ENCODE peak calls at places on chromosomes 7 and 10, in five cellular contexts. One of them, this sample, is unnamed.

GRCh38 chr10:67114945-67115344 is 189.1 kb downstream of the LRRTM3 start:
- DNase-seq in choroid plexus epithelial cell: no peak
- DNase-seq in BE2C: no peak
- DNase-seq in fibroblast of mammary gland: no peak
- DNase-seq in breast epithelium: no peak
- DNase-seq in this sample: no peak

GRCh38 chr10:63355682-63356081 is 110.1 kb downstream of the JMJD1C start:
- DNase-seq in choroid plexus epithelial cell: no peak
- DNase-seq in BE2C: no peak
- DNase-seq in fibroblast of mammary gland: no peak
- DNase-seq in breast epithelium: no peak
- DNase-seq in this sample: no peak

GRCh38 chr7:90552521-90552920 is 43.6 kb upstream of the CDK14 start:
- DNase-seq in choroid plexus epithelial cell: peak; percentile 54
- DNase-seq in BE2C: no peak
- DNase-seq in fibroblast of mammary gland: peak; percentile 45
- DNase-seq in breast epithelium: no peak
- DNase-seq in this sample: peak; percentile 37

GRCh38 chr7:35792472-35793224 is 8.2 kb upstream of the SEPTIN7 start:
- DNase-seq in choroid plexus epithelial cell: peak; percentile 17
- DNase-seq in BE2C: no peak
- DNase-seq in fibroblast of mammary gland: peak; percentile 26
- DNase-seq in breast epithelium: no peak
- DNase-seq in this sample: peak; percentile 40

GRCh38 chr10:69692891-69693290 is 62.8 kb downstream of the FAM241B start:
- DNase-seq in choroid plexus epithelial cell: no peak
- DNase-seq in BE2C: no peak
- DNase-seq in fibroblast of mammary gland: no peak
- DNase-seq in breast epithelium: no peak
- DNase-seq in this sample: no peak

GRCh38 chr7:50650057-50650664 is 85.0 kb upstream of the DDC start:
- DNase-seq in choroid plexus epithelial cell: no peak
- DNase-seq in BE2C: no peak
- DNase-seq in fibroblast of mammary gland: no peak
- DNase-seq in breast epithelium: no peak
- DNase-seq in this sample: no peak

GRCh38 chr10:28678687-28679457 is 1.6 kb downstream of the BAMBI start:
- DNase-seq in choroid plexus epithelial cell: peak; percentile 27
- DNase-seq in BE2C: peak; percentile 22
- DNase-seq in fibroblast of mammary gland: no peak
- DNase-seq in breast epithelium: no peak
- DNase-seq in this sample: peak; percentile 39

GRCh38 chr7:92925876-92926696 is 89.7 kb upstream of the CDK6 start:
- DNase-seq in choroid plexus epithelial cell: peak; percentile 67
- DNase-seq in BE2C: no peak
- DNase-seq in fibroblast of mammary gland: no peak
- DNase-seq in breast epithelium: no peak
- DNase-seq in this sample: peak; percentile 26

GRCh38 chr7:130383187-130383980 is 3.1 kb downstream of the CPA1 start:
- DNase-seq in choroid plexus epithelial cell: no peak
- DNase-seq in BE2C: no peak
- DNase-seq in fibroblast of mammary gland: no peak
- DNase-seq in breast epithelium: no peak
- DNase-seq in this sample: no peak

GRCh38 chr7:105674200-105675030 is 93.1 kb upstream of the EFCAB10 start:
- DNase-seq in choroid plexus epithelial cell: no peak
- DNase-seq in BE2C: no peak
- DNase-seq in fibroblast of mammary gland: no peak
- DNase-seq in breast epithelium: no peak
- DNase-seq in this sample: no peak

GRCh38 chr7:28674359-28674782 is 262.1 kb downstream of the CREB5 start:
- DNase-seq in choroid plexus epithelial cell: peak; percentile 7
- DNase-seq in BE2C: no peak
- DNase-seq in fibroblast of mammary gland: peak; percentile 25
- DNase-seq in breast epithelium: no peak
- DNase-seq in this sample: no peak

GRCh38 chr7:8084772-8085171 is 116.2 kb downstream of the GLCCI1 start:
- DNase-seq in choroid plexus epithelial cell: no peak
- DNase-seq in BE2C: no peak
- DNase-seq in fibroblast of mammary gland: no peak
- DNase-seq in breast epithelium: no peak
- DNase-seq in this sample: no peak

GRCh38 chr7:107931740-107932515 is 40.9 kb downstream of the DLD start:
- DNase-seq in choroid plexus epithelial cell: no peak
- DNase-seq in BE2C: peak; percentile 75
- DNase-seq in fibroblast of mammary gland: no peak
- DNase-seq in breast epithelium: no peak
- DNase-seq in this sample: no peak

GRCh38 chr7:107932851-107933250 is 41.9 kb downstream of the DLD start:
- DNase-seq in choroid plexus epithelial cell: no peak
- DNase-seq in BE2C: no peak
- DNase-seq in fibroblast of mammary gland: no peak
- DNase-seq in breast epithelium: no peak
- DNase-seq in this sample: no peak

GRCh38 chr7:107936312-107936711 is 45.3 kb downstream of the DLD start:
- DNase-seq in choroid plexus epithelial cell: no peak
- DNase-seq in BE2C: no peak
- DNase-seq in fibroblast of mammary gland: no peak
- DNase-seq in breast epithelium: no peak
- DNase-seq in this sample: no peak

GRCh38 chr7:107934991-107935770 is 44.2 kb downstream of the DLD start:
- DNase-seq in choroid plexus epithelial cell: peak; percentile 66
- DNase-seq in BE2C: no peak
- DNase-seq in fibroblast of mammary gland: peak; percentile 75
- DNase-seq in breast epithelium: no peak
- DNase-seq in this sample: peak; percentile 84

DNA sequence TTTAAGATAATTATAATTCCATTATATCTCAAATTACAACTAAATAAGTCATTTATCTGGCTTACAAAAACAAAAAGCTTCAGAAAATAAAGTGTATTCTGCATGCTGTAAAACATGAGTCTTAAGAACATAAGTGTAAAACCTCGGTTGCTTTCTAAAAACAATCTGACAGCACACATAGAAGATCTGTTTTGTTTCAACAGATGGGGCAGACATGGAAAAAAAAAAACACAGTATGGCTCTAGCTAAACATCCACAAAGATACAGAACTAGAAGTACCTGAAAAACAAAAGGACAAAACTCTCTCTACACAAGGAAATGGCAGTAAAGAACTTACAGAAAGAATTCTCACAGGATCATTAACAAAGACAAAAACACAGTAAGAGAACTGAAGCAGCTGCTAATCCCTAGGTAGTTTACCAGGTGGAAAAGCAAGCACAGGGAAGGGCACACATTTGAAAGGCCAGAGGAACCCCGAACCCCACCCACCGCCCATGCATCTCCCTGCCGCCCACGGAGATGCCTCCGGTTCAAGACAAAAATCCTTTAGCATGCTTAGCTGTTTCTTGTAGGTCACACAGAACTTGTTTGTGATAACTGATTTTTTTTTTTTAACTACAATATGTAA is 42.5 kb downstream of the DLD start:
- DNase-seq in choroid plexus epithelial cell: no peak
- DNase-seq in BE2C: no peak
- DNase-seq in fibroblast of mammary gland: no peak
- DNase-seq in breast epithelium: no peak
- DNase-seq in this sample: no peak
- H3K4me3 ChIP-seq in choroid plexus epithelial cell: no peak overlapping the region
- H3K4me3 ChIP-seq in BE2C: no peak overlapping the region
- H3K4me3 ChIP-seq in fibroblast of mammary gland: no peak overlapping the region
- H3K4me3 ChIP-seq in breast epithelium: no peak overlapping the region
- H3K4me3 ChIP-seq in this sample: no peak overlapping the region

GRCh38 chr10:119543814-119544642 is 1.5 kb upstream of the RGS10 start:
- DNase-seq in choroid plexus epithelial cell: peak; percentile 13
- DNase-seq in BE2C: no peak
- DNase-seq in fibroblast of mammary gland: peak; percentile 51
- DNase-seq in breast epithelium: no peak
- DNase-seq in this sample: peak; percentile 17

GRCh38 chr10:119542990-119543813 is 683 bp upstream of the RGS10 start:
- DNase-seq in choroid plexus epithelial cell: peak; percentile 46
- DNase-seq in BE2C: peak; percentile 74
- DNase-seq in fibroblast of mammary gland: peak; percentile 54
- DNase-seq in breast epithelium: no peak
- DNase-seq in this sample: peak; percentile 50

GRCh38 chr10:119545310-119545709 is 2.8 kb upstream of the RGS10 start:
- DNase-seq in choroid plexus epithelial cell: no peak
- DNase-seq in BE2C: no peak
- DNase-seq in fibroblast of mammary gland: no peak
- DNase-seq in breast epithelium: no peak
- DNase-seq in this sample: no peak

GRCh38 chr10:119549247-119549999 is 6.9 kb upstream of the RGS10 start:
- DNase-seq in choroid plexus epithelial cell: no peak
- DNase-seq in BE2C: no peak
- DNase-seq in fibroblast of mammary gland: no peak
- DNase-seq in breast epithelium: no peak
- DNase-seq in this sample: no peak

GRCh38 chr10:119546009-119546408 is 3.5 kb upstream of the RGS10 start:
- DNase-seq in choroid plexus epithelial cell: no peak
- DNase-seq in BE2C: no peak
- DNase-seq in fibroblast of mammary gland: no peak
- DNase-seq in breast epithelium: no peak
- DNase-seq in this sample: no peak
- TF ChIP-seq CTCF in choroid plexus epithelial cell: no peak
- TF ChIP-seq CTCF in BE2C: no peak
- TF ChIP-seq CTCF in fibroblast of mammary gland: no peak
- TF ChIP-seq CTCF in breast epithelium: no peak
- TF ChIP-seq CTCF in this sample: no peak

GRCh38 chr10:132298038-132298935 is 9.5 kb downstream of the STK32C start:
- DNase-seq in choroid plexus epithelial cell: no peak
- DNase-seq in BE2C: no peak
- DNase-seq in fibroblast of mammary gland: no peak
- DNase-seq in breast epithelium: peak; percentile 47
- DNase-seq in this sample: no peak
- H3K4me3 ChIP-seq in choroid plexus epithelial cell: no peak overlapping the region
- H3K4me3 ChIP-seq in BE2C: no peak overlapping the region
- H3K4me3 ChIP-seq in fibroblast of mammary gland: no peak overlapping the region
- H3K4me3 ChIP-seq in breast epithelium: no peak overlapping the region
- H3K4me3 ChIP-seq in this sample: no peak overlapping the region

GRCh38 chr10:72239409-72239808 is 23.3 kb upstream of the ASCC1 start:
- DNase-seq in choroid plexus epithelial cell: no peak
- DNase-seq in BE2C: no peak
- DNase-seq in fibroblast of mammary gland: no peak
- DNase-seq in breast epithelium: no peak
- DNase-seq in this sample: no peak

GRCh38 chr10:72235544-72236279 is 19.6 kb upstream of the ASCC1 start:
- DNase-seq in choroid plexus epithelial cell: no peak
- DNase-seq in BE2C: no peak
- DNase-seq in fibroblast of mammary gland: no peak
- DNase-seq in breast epithelium: no peak
- DNase-seq in this sample: no peak

GRCh38 chr10:72240371-72240770 is 24.3 kb upstream of the ASCC1 start:
- DNase-seq in choroid plexus epithelial cell: no peak
- DNase-seq in BE2C: no peak
- DNase-seq in fibroblast of mammary gland: no peak
- DNase-seq in breast epithelium: no peak
- DNase-seq in this sample: no peak

GRCh38 chr10:72241853-72242252 is 25.8 kb upstream of the ASCC1 start:
- DNase-seq in choroid plexus epithelial cell: no peak
- DNase-seq in BE2C: no peak
- DNase-seq in fibroblast of mammary gland: no peak
- DNase-seq in breast epithelium: no peak
- DNase-seq in this sample: no peak

DNA sequence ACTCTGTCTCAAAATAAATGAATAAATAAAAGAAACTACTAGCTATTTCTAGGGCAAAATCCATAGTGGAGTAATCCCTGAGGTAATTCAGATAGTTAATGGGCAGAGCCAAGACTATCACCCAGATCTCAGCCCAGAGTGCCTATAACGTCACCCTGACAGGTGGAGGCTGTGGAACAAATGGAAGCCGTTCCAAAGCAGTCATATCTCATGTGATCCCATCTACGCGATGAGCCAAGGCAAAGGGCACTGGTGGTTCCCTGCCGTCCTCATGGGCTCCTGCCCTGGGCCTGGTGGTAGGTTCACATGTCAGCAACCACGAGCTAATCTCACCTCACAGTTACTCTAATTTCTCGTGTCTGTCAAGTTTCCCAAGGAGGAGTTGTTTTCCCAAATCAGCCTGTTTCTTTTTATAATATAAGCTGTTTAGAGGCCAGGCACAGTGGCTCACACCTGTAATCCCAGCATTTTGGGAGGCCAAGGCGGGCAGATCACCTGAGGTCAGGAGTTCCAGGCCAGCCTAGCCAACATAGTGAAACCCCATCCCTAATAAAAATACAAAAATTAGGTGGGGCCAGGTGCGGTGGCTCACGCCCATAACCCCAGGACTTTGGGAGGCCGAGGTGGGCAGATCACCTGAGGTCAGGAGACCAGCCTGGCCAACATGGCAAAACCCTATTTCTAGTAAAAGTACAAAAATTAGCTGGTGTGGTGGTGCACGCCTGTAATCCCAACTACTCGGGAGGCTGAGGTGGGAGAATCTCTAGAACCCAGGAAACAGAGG is 22.5 kb upstream of the ASCC1 start:
- DNase-seq in choroid plexus epithelial cell: no peak
- DNase-seq in BE2C: no peak
- DNase-seq in fibroblast of mammary gland: no peak
- DNase-seq in breast epithelium: no peak
- DNase-seq in this sample: no peak
- TF ChIP-seq CTCF in choroid plexus epithelial cell: no peak
- TF ChIP-seq CTCF in BE2C: no peak
- TF ChIP-seq CTCF in fibroblast of mammary gland: no peak
- TF ChIP-seq CTCF in breast epithelium: no peak
- TF ChIP-seq CTCF in this sample: no peak

GRCh38 chr7:37921340-37921805 is 933 bp downstream of the EPDR1 start:
- DNase-seq in choroid plexus epithelial cell: peak; percentile 60
- DNase-seq in BE2C: peak; percentile 37
- DNase-seq in fibroblast of mammary gland: peak; percentile 43
- DNase-seq in breast epithelium: no peak
- DNase-seq in this sample: peak; percentile 71

GRCh38 chr7:37920305-37920618 is 178 bp upstream of the EPDR1 start:
- DNase-seq in choroid plexus epithelial cell: no peak
- DNase-seq in BE2C: no peak
- DNase-seq in fibroblast of mammary gland: no peak
- DNase-seq in breast epithelium: no peak
- DNase-seq in this sample: no peak

GRCh38 chr7:37920619-37921339 is at the start of gene EPDR1:
- DNase-seq in choroid plexus epithelial cell: no peak
- DNase-seq in BE2C: peak; percentile 58
- DNase-seq in fibroblast of mammary gland: no peak
- DNase-seq in breast epithelium: no peak
- DNase-seq in this sample: no peak

GRCh38 chr7:37923996-37924395 is 3.6 kb downstream of the EPDR1 start:
- DNase-seq in choroid plexus epithelial cell: no peak
- DNase-seq in BE2C: no peak
- DNase-seq in fibroblast of mammary gland: no peak
- DNase-seq in breast epithelium: no peak
- DNase-seq in this sample: no peak

DNA sequence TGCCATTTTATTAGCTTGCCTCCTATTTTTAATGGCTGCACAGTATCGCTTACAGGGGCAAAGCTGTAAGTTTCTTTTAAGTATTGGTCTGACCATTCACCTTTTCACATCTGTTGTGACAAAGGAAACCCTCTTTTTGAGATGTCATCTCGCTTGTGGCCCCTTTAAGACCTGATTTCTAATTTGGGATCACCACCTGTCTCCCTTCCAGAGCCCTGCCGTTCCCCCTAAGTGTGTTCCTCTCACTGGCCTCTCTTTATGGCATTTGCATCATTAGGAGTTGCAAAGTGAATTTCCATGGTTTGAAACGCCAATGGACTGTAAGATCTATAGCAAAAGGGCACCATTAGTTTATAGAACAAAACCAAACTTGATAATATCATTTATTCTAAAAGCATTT is 1.4 kb downstream of the EPDR1 start:
- DNase-seq in choroid plexus epithelial cell: no peak
- DNase-seq in BE2C: no peak
- DNase-seq in fibroblast of mammary gland: no peak
- DNase-seq in breast epithelium: no peak
- DNase-seq in this sample: no peak
- H3K4me3 ChIP-seq in choroid plexus epithelial cell: no peak overlapping the region
- H3K4me3 ChIP-seq in BE2C: peak overlapping the region; percentile 65
- H3K4me3 ChIP-seq in fibroblast of mammary gland: no peak overlapping the region
- H3K4me3 ChIP-seq in breast epithelium: no peak overlapping the region
- H3K4me3 ChIP-seq in this sample: peak overlapping the region; percentile 61